ENCODE peak calls at places on chromosomes 1 and 21, in four cellular contexts. One of them, this sample, is unnamed.

GRCh38 chr1:20739225-20739624 is 6.7 kb upstream of the SH2D5 start:
- DNase-seq in stimulated activated naive CD4-positive, alpha-beta T cell: no peak
- DNase-seq in hepatic stellate cell: peak; percentile 78
- DNase-seq in mucosa of descending colon: no peak
- DNase-seq in this sample: no peak

GRCh38 chr1:177307771-177308170 is 137.0 kb downstream of the BRINP2 start:
- DNase-seq in hepatic stellate cell: no peak
- DNase-seq in mucosa of descending colon: no peak
- DNase-seq in stimulated activated naive CD4-positive, alpha-beta T cell: no peak
- DNase-seq in this sample: no peak

GRCh38 chr1:161985301-161985825 is 38.3 kb downstream of the OLFML2B start:
- DNase-seq in stimulated activated naive CD4-positive, alpha-beta T cell: no peak
- DNase-seq in mucosa of descending colon: no peak
- DNase-seq in hepatic stellate cell: no peak
- DNase-seq in this sample: no peak

GRCh38 chr21:42361286-42361685 is 5.0 kb downstream of the TFF1 start:
- DNase-seq in mucosa of descending colon: peak; percentile 8
- DNase-seq in hepatic stellate cell: no peak
- DNase-seq in stimulated activated naive CD4-positive, alpha-beta T cell: no peak
- DNase-seq in this sample: no peak

GRCh38 chr1:229080361-229080760 is 190.6 kb upstream of the RAB4A start:
- DNase-seq in stimulated activated naive CD4-positive, alpha-beta T cell: no peak
- DNase-seq in hepatic stellate cell: no peak
- DNase-seq in mucosa of descending colon: no peak
- DNase-seq in this sample: no peak

GRCh38 chr1:207868769-207869721 is 41.9 kb downstream of the CD34 start:
- DNase-seq in mucosa of descending colon: peak; percentile 91
- DNase-seq in stimulated activated naive CD4-positive, alpha-beta T cell: peak; percentile 52
- DNase-seq in hepatic stellate cell: peak; percentile 81
- DNase-seq in this sample: peak; percentile 75

GRCh38 chr1:174991473-174991872 is 8.3 kb upstream of the CACYBP start:
- DNase-seq in hepatic stellate cell: no peak
- DNase-seq in mucosa of descending colon: no peak
- DNase-seq in stimulated activated naive CD4-positive, alpha-beta T cell: no peak
- DNase-seq in this sample: no peak

GRCh38 chr21:31343680-31344480 is at the start of gene TIAM1:
- DNase-seq in mucosa of descending colon: peak; percentile 43
- DNase-seq in stimulated activated naive CD4-positive, alpha-beta T cell: no peak
- DNase-seq in hepatic stellate cell: no peak
- DNase-seq in this sample: peak; percentile 74

GRCh38 chr1:116573388-116574100 is 2.7 kb upstream of the CD58 start:
- DNase-seq in hepatic stellate cell: no peak
- DNase-seq in mucosa of descending colon: no peak
- DNase-seq in stimulated activated naive CD4-positive, alpha-beta T cell: no peak
- DNase-seq in this sample: no peak

GRCh38 chr1:191869790-191870312 is 288.4 kb upstream of the RGS18 start:
- DNase-seq in hepatic stellate cell: no peak
- DNase-seq in stimulated activated naive CD4-positive, alpha-beta T cell: no peak
- DNase-seq in mucosa of descending colon: no peak
- DNase-seq in this sample: no peak

GRCh38 chr1:200380589-200381021 is 29.2 kb downstream of the ZNF281 start:
- DNase-seq in hepatic stellate cell: no peak
- DNase-seq in mucosa of descending colon: no peak
- DNase-seq in stimulated activated naive CD4-positive, alpha-beta T cell: no peak
- DNase-seq in this sample: no peak

GRCh38 chr1:152533327-152533938 is 19.2 kb downstream of the CRCT1 start:
- DNase-seq in hepatic stellate cell: peak; percentile 26
- DNase-seq in mucosa of descending colon: peak; percentile 50
- DNase-seq in stimulated activated naive CD4-positive, alpha-beta T cell: no peak
- DNase-seq in this sample: no peak

GRCh38 chr1:93908394-93909145 is 660 bp downstream of the GCLM start:
- DNase-seq in mucosa of descending colon: peak; percentile 80
- DNase-seq in stimulated activated naive CD4-positive, alpha-beta T cell: peak; percentile 53
- DNase-seq in hepatic stellate cell: peak; percentile 29
- DNase-seq in this sample: peak; percentile 53

GRCh38 chr1:111281411-111281810 is 9.2 kb upstream of the CHIA start:
- DNase-seq in stimulated activated naive CD4-positive, alpha-beta T cell: no peak
- DNase-seq in mucosa of descending colon: no peak
- DNase-seq in hepatic stellate cell: no peak
- DNase-seq in this sample: no peak

GRCh38 chr1:159869173-159869572 is 6.7 kb upstream of the VSIG8 start:
- DNase-seq in stimulated activated naive CD4-positive, alpha-beta T cell: no peak
- DNase-seq in hepatic stellate cell: peak; percentile 60
- DNase-seq in mucosa of descending colon: no peak
- DNase-seq in this sample: no peak

GRCh38 chr1:29243863-29244185 is 7.5 kb downstream of the PTPRU start:
- DNase-seq in hepatic stellate cell: peak; percentile 45
- DNase-seq in stimulated activated naive CD4-positive, alpha-beta T cell: no peak
- DNase-seq in mucosa of descending colon: no peak
- DNase-seq in this sample: no peak